ENCODE peak calls at places on chromosomes 3 and 15, in eight cellular contexts. W is M059J; R is activated T-cell treated with anti-CD3 and anti-CD28 coated beads, Interleukin-2, amount 50 U/mL, for 72 hours; M is NCI-H2081; P is stimulated activated effector memory CD8-positive, alpha-beta T cell treated with anti-CD3 and anti-CD28 coated beads, Interleukin-12 subunit alpha, Interleukin-12 subunit beta, amount 100 ng/mL, for 72 hours; C is mucosa of descending colon; N is stimulated activated CD4-positive, alpha-beta T cell treated with anti-CD3 and anti-CD28 coated beads, Interleukin-4, amount 100 ng/mL, for 48 hours; H is AG10803. A is an unnamed sample.

GRCh38 chr3:51393096-51393495 is 2.0 kb downstream of the RBM15B start:
- DNase-seq in W (no peak), R (no peak), M (no peak), P (no peak), C (peak; percentile 31), N (no peak), H (no peak), A (no peak)

GRCh38 chr15:46304320-46304719 is 669.5 kb downstream of the SQOR start:
- DNase-seq in W (no peak), R (no peak), M (no peak), P (no peak), C (no peak), N (no peak), H (no peak), A (peak; percentile 7)

GRCh38 chr3:172138792-172139507 is 99.6 kb downstream of the FNDC3B start:
- DNase-seq in W (peak; percentile 74), R (peak; percentile 24), M (no peak), P (peak; percentile 67), C (no peak), N (no peak), H (no peak), A (peak; percentile 66)

GRCh38 chr3:175155172-175155571 is 296.0 kb downstream of the NAALADL2 start:
- DNase-seq in W (no peak), R (no peak), M (peak; percentile 71), P (no peak), C (no peak), N (no peak), H (no peak), A (no peak)

GRCh38 chr3:149247929-149248691 is 26.5 kb upstream of the CP start:
- DNase-seq in W (peak; percentile 66), R (peak; percentile 25), M (peak; percentile 46), P (no peak), C (no peak), N (no peak), H (no peak), A (peak; percentile 21)

GRCh38 chr3:102265720-102266119 is 169.1 kb upstream of the ZPLD1 start:
- DNase-seq in W (peak; percentile 27), R (no peak), M (no peak), P (no peak), C (no peak), N (no peak), H (no peak), A (peak; percentile 0)

GRCh38 chr3:125556314-125556713 is 36.3 kb upstream of the SNX4 start:
- DNase-seq in W (peak; percentile 13), R (no peak), M (no peak), P (no peak), C (no peak), N (no peak), H (peak; percentile 12), A (peak; percentile 64)

GRCh38 chr3:181839915-181840295 is 128.2 kb downstream of the SOX2 start:
- DNase-seq in W (no peak), R (no peak), M (peak; percentile 71), P (no peak), C (no peak), N (no peak), H (no peak), A (no peak)

GRCh38 chr3:193346259-193346658 is 32.3 kb downstream of the ATP13A5 start:
- DNase-seq in W (no peak), R (no peak), M (no peak), P (no peak), C (no peak), N (no peak), H (no peak), A (no peak)

A was measured in EH.